ENCODE peak calls at places on chromosomes 6 and 20, in four cellular contexts. V is stimulated activated naive CD8-positive, alpha-beta T cell treated with anti-CD3 and anti-CD28 coated beads, Interleukin-15, Interleukin-2, amounts not matched to agents 100 U/mL and 50 U/mL, for 24 hours; E is head of caudate nucleus; F is GM06990. R is an unnamed sample.

GRCh38 chr6:152701081-152701862 is 3.6 kb downstream of the MYCT1 start:
- DNase-seq in V (no peak), E (no peak), F (no peak), R (no peak)

GRCh38 chr6:29011276-29011734 is 6.2 kb upstream of the ZNF311 start:
- DNase-seq in F (no peak), E (peak), V (peak), R (no peak)

GRCh38 chr20:37240337-37241055 is 21.1 kb downstream of the GHRH start:
- DNase-seq in F (no peak), V (no peak), E (no peak), R (no peak)

GRCh38 chr20:19706463-19706862 is 51.6 kb upstream of the RIN2 start:
- DNase-seq in E (no peak), F (peak), V (no peak), R (no peak)

GRCh38 chr6:135146160-135146920 is 34.8 kb upstream of the MYB start:
- DNase-seq in V (no peak), F (no peak), E (no peak), R (no peak)

GRCh38 chr6:134097114-134097707 is 44.8 kb upstream of the SLC2A12 start:
- DNase-seq in V (peak), F (peak), E (peak), R (peak)

GRCh38 chr20:36462440-36463211 is 78.7 kb upstream of the MYL9 start:
- DNase-seq in F (peak), E (peak), V (no peak), R (no peak)

GRCh38 chr6:89281779-89282246 is 33.3 kb downstream of the GABRR2 start:
- DNase-seq in V (peak), F (peak), E (no peak), R (no peak)

GRCh38 chr6:123587838-123588545 is 48.8 kb downstream of the TRDN start:
- DNase-seq in F (no peak), E (no peak), V (no peak), R (no peak)

GRCh38 chr20:32457476-32457986 is 99.4 kb downstream of the ASXL1 start:
- DNase-seq in V (no peak), F (no peak), E (peak), R (peak)

GRCh38 chr6:167104388-167104787 is 18.5 kb upstream of the CCR6 start:
- DNase-seq in V (no peak), F (no peak), E (no peak), R (no peak)

GRCh38 chr6:134466751-134467525 is 149.0 kb upstream of the SGK1 start:
- DNase-seq in E (no peak), F (no peak), V (no peak), R (no peak)

GRCh38 chr6:75493400-75494064 is at the start of gene FILIP1:
- DNase-seq in E (peak), V (no peak), F (no peak), R (peak)

GRCh38 chr6:116139917-116140316 is 14.0 kb upstream of the COL10A1 start:
- DNase-seq in F (no peak), V (no peak), E (no peak), R (no peak)

GRCh38 chr6:120493483-120493882 is 840.8 kb downstream of the TBC1D32 start:
- DNase-seq in E (no peak), F (no peak), V (no peak), R (no peak)

GRCh38 chr20:63007722-63008488 is 1.1 kb upstream of the BHLHE23 start:
- DNase-seq in V (no peak), E (no peak), F (no peak), R (no peak)

GRCh38 chr20:52798124-52798523 is 174.0 kb upstream of the TSHZ2 start:
- DNase-seq in E (no peak), F (no peak), V (no peak), R (no peak)

GRCh38 chr6:111573892-111574800 is 31.5 kb downstream of the TRAF3IP2 start:
- DNase-seq in E (no peak), V (no peak), F (no peak), R (no peak)

GRCh38 chr6:25088513-25088912 is 152.8 kb upstream of the RIPOR2 start:
- DNase-seq in V (no peak), E (no peak), F (no peak), R (no peak)

GRCh38 chr6:139927742-139928305 is 553.4 kb upstream of the CITED2 start:
- DNase-seq in E (no peak), V (no peak), F (no peak), R (no peak)

GRCh38 chr20:64216910-64217309 is 38.6 kb upstream of the PCMTD2 start:
- DNase-seq in V (no peak), F (no peak), E (no peak), R (no peak)

GRCh38 chr6:70709826-70710225 is 42.1 kb downstream of the SMAP1 start:
- DNase-seq in E (no peak), F (no peak), V (no peak), R (no peak)

GRCh38 chr6:166498228-166498627 is 88.2 kb downstream of the RAMACL start:
- DNase-seq in E (no peak), F (no peak), V (no peak), R (no peak)

GRCh38 chr6:131807644-131808459 is at the start of gene ENPP1:
- DNase-seq in E (peak), V (peak), F (peak), R (peak)

GRCh38 chr6:163355471-163355991 is 59.0 kb upstream of the QKI start:
- DNase-seq in F (no peak), V (no peak), E (peak), R (peak)

GRCh38 chr20:2750343-2751251 is 49.8 kb downstream of the CPXM1 start:
- DNase-seq in E (no peak), F (no peak), V (no peak), R (no peak)

R was measured in nucleus accumbens.